ENCODE peak calls at places on chromosomes 16 and 17, in four cellular contexts. D, Z, G and U are unnamed samples.
A peak's percentile ranks its signal among the peaks of the same experiment; 100 is the strongest.

GRCh38 chr16:977096-977701 is 4.4 kb upstream of the SOX8 start:
- DNase-seq in G (peak; percentile 54), Z (no peak), D (peak; percentile 85), U (peak; percentile 89)

GRCh38 chr17:9266031-9266680 is 244.8 kb downstream of the NTN1 start:
- DNase-seq in D (no peak), G (no peak), Z (no peak), U (no peak)

GRCh38 chr16:75710344-75710743 is 9.1 kb upstream of the DUXB start:
- DNase-seq in Z (no peak), G (no peak), D (no peak), U (no peak)

GRCh38 chr17:17740627-17741237 is 59.5 kb downstream of the RAI1 start:
- DNase-seq in D (no peak), G (no peak), Z (no peak), U (no peak)

GRCh38 chr16:67659675-67660563 is at the start of gene ACD:
- DNase-seq in D (peak; percentile 94), G (peak; percentile 92), Z (peak; percentile 95), U (peak; percentile 96)

GRCh38 chr16:3454631-3455147 is 11.2 kb downstream of the NAA60 start:
- DNase-seq in Z (no peak), G (no peak), D (no peak), U (peak; percentile 34)

GRCh38 chr16:58000706-58001676 is at the start of gene USB1:
- DNase-seq in Z (peak; percentile 93), G (peak; percentile 70), D (peak; percentile 92), U (peak; percentile 84)

GRCh38 chr16:49281843-49282642 is 405 bp upstream of the CBLN1 start:
- DNase-seq in D (peak; percentile 68), G (peak; percentile 94), Z (peak; percentile 89), U (peak; percentile 88)

GRCh38 chr17:19338031-19338990 is 24.2 kb downstream of the B9D1 start:
- DNase-seq in Z (peak; percentile 81), G (peak; percentile 36), D (no peak), U (peak; percentile 60)

GRCh38 chr17:34207572-34207971 is 47.5 kb upstream of the CCL2 start:
- DNase-seq in G (no peak), D (no peak), Z (no peak), U (no peak)

GRCh38 chr16:22684282-22685161 is 129.4 kb upstream of the HS3ST2 start:
- DNase-seq in D (no peak), Z (no peak), G (no peak), U (no peak)

GRCh38 chr17:49388290-49388640 is 26.2 kb upstream of the ZNF652 start:
- DNase-seq in G (no peak), Z (no peak), D (no peak), U (peak; percentile 73)